ENCODE peak calls at places on chromosomes 12 and 14, in four cellular contexts. J, T, I and Y are unnamed samples.

GRCh38 chr14:60348211-60348610 is 99.2 kb downstream of the PPM1A start:
- DNase-seq in T (no peak), J (no peak), I (no peak), Y (no peak)

GRCh38 chr14:23306412-23307145 is at the start of gene BCL2L2:
- DNase-seq in I (peak; percentile 70), J (peak; percentile 98), T (peak; percentile 95), Y (peak; percentile 66)

GRCh38 chr12:5912437-5913334 is 32.4 kb downstream of the ANO2 start:
- DNase-seq in J (no peak), I (peak; percentile 51), T (peak; percentile 16), Y (no peak)

GRCh38 chr12:89126712-89127111 is 225.6 kb downstream of the DUSP6 start:
- DNase-seq in J (no peak), T (no peak), I (no peak), Y (no peak)

GRCh38 chr14:100608586-100609330 is 21.5 kb upstream of the BEGAIN start:
- DNase-seq in T (no peak), I (no peak), J (no peak), Y (no peak)

GRCh38 chr12:78966926-78967325 is 102.4 kb downstream of the SYT1 start:
- DNase-seq in I (no peak), T (no peak), J (no peak), Y (no peak)

GRCh38 chr12:111168009-111168786 is 200.7 kb downstream of the PHETA1 start:
- DNase-seq in J (no peak), I (no peak), T (no peak), Y (no peak)

GRCh38 chr14:80211143-80212024 is at the start of gene DIO2:
- DNase-seq in J (no peak), T (no peak), I (no peak), Y (peak; percentile 66)

GRCh38 chr12:15794836-15795235 is 5.6 kb upstream of the EPS8 start:
- DNase-seq in J (no peak), T (no peak), I (no peak), Y (no peak)

GRCh38 chr12:15801770-15802393 is 12.7 kb upstream of the EPS8 start:
- DNase-seq in I (no peak), J (no peak), T (no peak), Y (no peak)

GRCh38 chr12:15797818-15798217 is 8.6 kb upstream of the EPS8 start:
- DNase-seq in T (no peak), J (peak; percentile 55), I (no peak), Y (no peak)

GRCh38 chr12:15796493-15797141 is 7.4 kb upstream of the EPS8 start:
- DNase-seq in J (peak; percentile 37), I (no peak), T (no peak), Y (no peak)

DNA sequence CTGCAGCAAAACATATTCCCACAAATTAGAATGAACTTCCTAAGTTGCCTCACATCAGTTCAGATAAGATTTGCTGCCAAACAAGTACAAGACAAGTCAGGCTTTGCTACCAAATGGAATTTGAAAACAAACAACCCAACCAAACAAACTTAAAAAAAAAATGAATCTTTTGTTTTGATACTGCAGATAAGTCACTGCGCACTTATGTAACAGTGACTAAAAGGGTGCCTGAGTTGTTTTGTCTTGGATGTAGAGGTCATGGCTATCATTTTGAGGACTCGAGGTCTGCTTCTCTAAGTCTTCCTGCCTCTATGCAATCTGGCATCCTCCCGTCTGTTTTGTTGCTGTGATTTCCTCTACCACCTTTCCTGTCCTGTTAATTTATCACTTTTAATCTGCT is 11.1 kb upstream of the EPS8 start:
- DNase-seq in I (no peak), T (no peak), J (no peak), Y (peak; percentile 40)
- H3K4me2 ChIP-seq in I (no peak overlapping the region), T (no peak overlapping the region), J (no peak overlapping the region), Y (peak overlapping the region; percentile 7)

DNA sequence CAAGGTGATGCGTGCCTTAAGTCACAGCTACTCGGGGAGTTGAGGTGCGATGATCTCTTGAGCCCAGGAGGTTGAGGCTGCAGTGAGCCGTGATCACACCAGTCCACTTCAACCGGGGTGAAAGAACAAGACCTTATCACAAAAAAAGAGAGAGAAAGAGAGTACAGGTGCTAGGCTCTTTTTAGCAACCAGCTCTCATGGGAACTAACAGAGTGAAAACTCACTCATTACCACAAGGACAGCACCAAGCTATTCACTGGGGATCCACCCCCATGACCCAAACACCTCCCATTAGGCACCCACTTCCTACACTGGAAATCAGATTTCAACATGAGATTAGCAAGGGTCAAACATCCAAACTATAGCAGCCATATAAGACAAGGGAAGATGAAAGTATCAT is 164.2 kb downstream of the NDUFA12 start:
- DNase-seq in I (no peak), T (no peak), J (no peak), Y (no peak)
- TF ChIP-seq RNF2 in I (no peak), T (no peak), J (no peak), Y (no peak)

GRCh38 chr12:63857771-63858670 is 13.5 kb downstream of the SRGAP1 start:
- DNase-seq in T (no peak), J (no peak), I (no peak), Y (peak; percentile 65)

GRCh38 chr12:63863658-63864455 is 19.4 kb downstream of the SRGAP1 start:
- DNase-seq in I (no peak), J (no peak), T (no peak), Y (no peak)

GRCh38 chr12:63864456-63864709 is 19.9 kb downstream of the SRGAP1 start:
- DNase-seq in I (no peak), T (no peak), J (no peak), Y (no peak)

GRCh38 chr12:63865448-63865847 is 20.9 kb downstream of the SRGAP1 start:
- DNase-seq in I (no peak), T (no peak), J (no peak), Y (no peak)

DNA sequence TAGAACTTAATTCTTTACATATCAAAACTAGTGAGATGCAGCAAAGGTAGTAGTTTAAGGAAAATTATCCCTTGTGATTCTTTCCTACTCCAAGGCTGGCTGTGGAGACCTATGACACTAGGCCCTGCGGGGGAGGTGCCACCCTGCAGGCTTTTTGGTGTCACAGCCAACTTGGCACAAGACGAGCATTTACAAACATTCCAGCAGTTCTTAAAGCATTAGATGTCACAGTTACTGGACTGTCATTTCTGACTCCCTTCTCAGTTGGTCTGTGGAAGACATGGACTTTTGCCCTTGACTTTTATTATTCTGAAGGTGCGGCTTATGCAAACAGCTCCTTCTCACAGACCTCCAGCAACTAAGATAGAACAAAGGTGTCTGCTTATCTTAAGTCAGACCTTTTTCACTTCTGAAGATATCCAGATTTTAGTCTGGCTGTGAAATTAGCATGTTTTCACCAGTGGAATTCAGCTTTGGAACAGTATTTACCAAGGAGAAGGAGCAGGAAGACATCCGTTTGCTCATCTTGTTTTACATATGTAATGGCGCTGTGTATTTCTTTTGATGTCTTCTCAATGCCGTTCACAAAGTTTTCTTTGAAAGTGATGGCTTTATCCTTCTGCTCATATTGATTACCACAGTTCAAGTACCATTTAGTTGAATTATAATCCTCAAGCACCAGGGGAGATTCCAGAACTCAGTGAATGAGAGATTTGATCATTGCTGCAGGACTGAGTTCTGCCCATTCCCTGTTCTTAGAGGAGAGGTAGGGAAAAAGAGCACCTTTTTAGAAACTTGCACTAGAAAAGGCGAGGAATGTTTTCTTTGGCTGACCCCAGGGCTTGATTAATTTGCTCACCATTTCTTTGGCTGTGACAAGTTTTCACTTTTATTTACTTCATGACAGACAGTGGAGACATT is 17.9 kb downstream of the SRGAP1 start:
- DNase-seq in J (peak; percentile 83), T (no peak), I (no peak), Y (peak; percentile 67)
- H3K4me2 ChIP-seq in J (peak overlapping the region; percentile 36), T (no peak overlapping the region), I (no peak overlapping the region), Y (peak overlapping the region; percentile 87)

GRCh38 chr12:123227581-123228258 is 5.2 kb downstream of the MPHOSPH9 start:
- DNase-seq in J (no peak), I (no peak), T (no peak), Y (no peak)

GRCh38 chr12:123225443-123225842 is 7.5 kb downstream of the MPHOSPH9 start:
- DNase-seq in J (no peak), I (no peak), T (no peak), Y (no peak)

GRCh38 chr12:123223241-123223668 is 9.7 kb downstream of the MPHOSPH9 start:
- DNase-seq in J (no peak), T (no peak), I (no peak), Y (no peak)
- TF ChIP-seq RNF2 in J (no peak), T (no peak), I (no peak), Y (no peak)

GRCh38 chr14:69880851-69881250 is 1.6 kb downstream of the SMOC1 start:
- DNase-seq in I (no peak), J (no peak), T (no peak), Y (no peak)
- H3K4me2 ChIP-seq in I (no peak overlapping the region), J (peak overlapping the region; percentile 75), T (no peak overlapping the region), Y (peak overlapping the region; percentile 75)

GRCh38 chr12:459430-460258 is at the start of gene B4GALNT3:
- DNase-seq in I (no peak), T (peak; percentile 21), J (no peak), Y (peak; percentile 32)
- TF ChIP-seq RNF2 in I (no peak), T (no peak), J (no peak), Y (peak; percentile 76)

DNA sequence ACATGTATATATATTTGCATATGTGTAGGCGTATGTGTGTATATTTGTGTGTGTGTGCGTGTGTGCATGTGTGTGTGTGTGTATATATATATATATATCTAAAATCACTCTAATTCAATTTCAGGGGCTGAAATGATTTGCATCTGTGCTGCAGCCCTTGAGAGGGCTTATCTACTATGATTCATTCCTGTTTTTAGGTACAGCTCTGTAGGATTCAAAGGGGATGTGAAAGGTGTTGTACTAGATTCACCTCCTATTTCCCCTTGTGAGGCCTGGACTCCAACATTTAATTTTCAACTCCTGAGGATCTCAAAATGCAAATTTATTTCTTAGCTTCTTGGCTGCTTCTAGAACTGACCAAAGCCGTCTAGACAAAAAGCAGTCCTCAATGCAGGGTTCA is 11.1 kb downstream of the ERP27 start:
- DNase-seq in J (no peak), T (no peak), I (no peak), Y (no peak)
- H3K4me2 ChIP-seq in J (no peak overlapping the region), T (no peak overlapping the region), I (no peak overlapping the region), Y (no peak overlapping the region)